ENCODE peak calls at places on chromosomes 13 and 19, in eight cellular contexts. One of them, this sample, is unnamed.

GRCh38 chr19:16896913-16897571 is 8.2 kb downstream of the F2RL3 start:
- DNase-seq in activated CD4-positive, alpha-beta T cell treated with anti-CD3 and anti-CD28 coated beads, Interleukin-2, amount 10 ng/mL, durations not matched to agents 7 days and 5 days: peak; percentile 66
- DNase-seq in suprapubic skin: peak; percentile 97
- DNase-seq in Calu3: peak; percentile 92
- DNase-seq in HFF-Myc: peak; percentile 59
- DNase-seq in T follicular helper cell: peak; percentile 24
- DNase-seq in NCI-H1105: no peak
- DNase-seq in GM20000: peak; percentile 99
- DNase-seq in this sample: peak; percentile 92

GRCh38 chr19:6925801-6926751 is 38.7 kb downstream of the ADGRE1 start:
- DNase-seq in activated CD4-positive, alpha-beta T cell treated with anti-CD3 and anti-CD28 coated beads, Interleukin-2, amount 10 ng/mL, durations not matched to agents 7 days and 5 days: no peak
- DNase-seq in suprapubic skin: no peak
- DNase-seq in Calu3: no peak
- DNase-seq in HFF-Myc: no peak
- DNase-seq in T follicular helper cell: no peak
- DNase-seq in NCI-H1105: no peak
- DNase-seq in GM20000: peak; percentile 34
- DNase-seq in this sample: no peak

GRCh38 chr13:46136688-46137087 is 31.9 kb upstream of the CPB2 start:
- DNase-seq in activated CD4-positive, alpha-beta T cell treated with anti-CD3 and anti-CD28 coated beads, Interleukin-2, amount 10 ng/mL, durations not matched to agents 7 days and 5 days: no peak
- DNase-seq in suprapubic skin: no peak
- DNase-seq in Calu3: no peak
- DNase-seq in HFF-Myc: no peak
- DNase-seq in T follicular helper cell: no peak
- DNase-seq in NCI-H1105: no peak
- DNase-seq in GM20000: no peak
- DNase-seq in this sample: no peak

GRCh38 chr13:43422061-43422460 is 364.7 kb downstream of the ENOX1 start:
- DNase-seq in activated CD4-positive, alpha-beta T cell treated with anti-CD3 and anti-CD28 coated beads, Interleukin-2, amount 10 ng/mL, durations not matched to agents 7 days and 5 days: no peak
- DNase-seq in suprapubic skin: no peak
- DNase-seq in Calu3: no peak
- DNase-seq in HFF-Myc: no peak
- DNase-seq in T follicular helper cell: no peak
- DNase-seq in NCI-H1105: no peak
- DNase-seq in GM20000: no peak
- DNase-seq in this sample: no peak

GRCh38 chr13:62512194-62513141 is 1096.8 kb upstream of the PCDH20 start:
- DNase-seq in activated CD4-positive, alpha-beta T cell treated with anti-CD3 and anti-CD28 coated beads, Interleukin-2, amount 10 ng/mL, durations not matched to agents 7 days and 5 days: peak; percentile 18
- DNase-seq in suprapubic skin: no peak
- DNase-seq in Calu3: peak; percentile 13
- DNase-seq in HFF-Myc: no peak
- DNase-seq in T follicular helper cell: no peak
- DNase-seq in NCI-H1105: peak; percentile 55
- DNase-seq in GM20000: peak; percentile 37
- DNase-seq in this sample: no peak

GRCh38 chr13:88472316-88472715 is 801.1 kb downstream of the SLITRK5 start:
- DNase-seq in activated CD4-positive, alpha-beta T cell treated with anti-CD3 and anti-CD28 coated beads, Interleukin-2, amount 10 ng/mL, durations not matched to agents 7 days and 5 days: no peak
- DNase-seq in suprapubic skin: no peak
- DNase-seq in Calu3: no peak
- DNase-seq in HFF-Myc: no peak
- DNase-seq in T follicular helper cell: no peak
- DNase-seq in NCI-H1105: no peak
- DNase-seq in GM20000: no peak
- DNase-seq in this sample: no peak

GRCh38 chr19:52020506-52020905 is 7.7 kb downstream of the ZNF614 start:
- DNase-seq in activated CD4-positive, alpha-beta T cell treated with anti-CD3 and anti-CD28 coated beads, Interleukin-2, amount 10 ng/mL, durations not matched to agents 7 days and 5 days: no peak
- DNase-seq in suprapubic skin: no peak
- DNase-seq in Calu3: no peak
- DNase-seq in HFF-Myc: no peak
- DNase-seq in T follicular helper cell: no peak
- DNase-seq in NCI-H1105: no peak
- DNase-seq in GM20000: no peak
- DNase-seq in this sample: no peak

GRCh38 chr19:40908981-40909380 is 26.9 kb upstream of the CYP2A7 start:
- DNase-seq in activated CD4-positive, alpha-beta T cell treated with anti-CD3 and anti-CD28 coated beads, Interleukin-2, amount 10 ng/mL, durations not matched to agents 7 days and 5 days: peak; percentile 44
- DNase-seq in suprapubic skin: no peak
- DNase-seq in Calu3: no peak
- DNase-seq in HFF-Myc: no peak
- DNase-seq in T follicular helper cell: peak; percentile 14
- DNase-seq in NCI-H1105: no peak
- DNase-seq in GM20000: no peak
- DNase-seq in this sample: no peak

GRCh38 chr19:46782355-46783019 is 5.9 kb downstream of the SLC1A5 start:
- DNase-seq in activated CD4-positive, alpha-beta T cell treated with anti-CD3 and anti-CD28 coated beads, Interleukin-2, amount 10 ng/mL, durations not matched to agents 7 days and 5 days: no peak
- DNase-seq in suprapubic skin: no peak
- DNase-seq in Calu3: no peak
- DNase-seq in HFF-Myc: no peak
- DNase-seq in T follicular helper cell: no peak
- DNase-seq in NCI-H1105: no peak
- DNase-seq in GM20000: no peak
- DNase-seq in this sample: no peak